ENCODE peak calls at places on chromosome 15, in five cellular contexts. W is activated T-cell treated with anti-CD3 and anti-CD28 coated beads, Interleukin-2, amount 50 U/mL, for 48 hours; L is H4; P is OCI-LY7; T is left cardiac atrium. Z is an unnamed sample.

GRCh38 chr15:88897456-88898194 is 2.3 kb upstream of the HAPLN3 start:
- DNase-seq in W (peak), L (peak), P (peak), T (peak), Z (peak)

GRCh38 chr15:56261854-56262509 is 18.3 kb upstream of the RFX7 start:
- DNase-seq in W (no peak), L (peak), P (no peak), T (no peak), Z (no peak)

GRCh38 chr15:78321786-78322185 is 18.4 kb upstream of the CRABP1 start:
- DNase-seq in W (no peak), L (no peak), P (no peak), T (no peak), Z (no peak)

GRCh38 chr15:42059661-42060476 is 34.5 kb downstream of the PLA2G4D start:
- DNase-seq in W (peak), L (peak), P (peak), T (peak), Z (peak)

GRCh38 chr15:68620721-68621528 is 42.1 kb downstream of the CORO2B start:
- DNase-seq in W (no peak), L (peak), P (no peak), T (peak), Z (peak)

GRCh38 chr15:48940508-48940907 is 23.2 kb downstream of the SHC4 start:
- DNase-seq in W (peak), L (peak), P (no peak), T (no peak), Z (no peak)

GRCh38 chr15:59746777-59747176 is 57.7 kb upstream of the BNIP2 start:
- DNase-seq in W (no peak), L (no peak), P (peak), T (no peak), Z (no peak)

GRCh38 chr15:66894363-66894762 is 171.0 kb upstream of the SMAD3 start:
- DNase-seq in W (no peak), L (no peak), P (no peak), T (no peak), Z (no peak)

Z was measured in midbrain.